ENCODE peak calls at places on chromosomes 13 and 19, in five cellular contexts. Q is natural killer cell, P is ascending aorta, H is endodermal cell, D is tibial artery. O is an unnamed sample.

GRCh38 chr19:18109731-18110671 is 12.4 kb downstream of the MAST3 start:
- DNase-seq in D (peak; percentile 46), H (peak; percentile 78), Q (peak; percentile 50), P (peak; percentile 76), O (no peak)

GRCh38 chr19:58559275-58560006 is 1.0 kb upstream of the UBE2M start:
- DNase-seq in D (peak; percentile 93), P (peak; percentile 95), Q (peak; percentile 73), H (peak; percentile 97), O (peak; percentile 97)

GRCh38 chr19:3632739-3633558 is 6.4 kb upstream of the CACTIN start:
- DNase-seq in Q (no peak), H (no peak), P (no peak), D (no peak), O (no peak)

GRCh38 chr13:30052127-30052526 is 201.7 kb upstream of the UBL3 start:
- DNase-seq in D (no peak), Q (no peak), P (no peak), H (peak; percentile 86), O (peak; percentile 5)

GRCh38 chr19:15101479-15102082 is 5.6 kb upstream of the SYDE1 start:
- DNase-seq in D (no peak), P (no peak), Q (peak; percentile 31), H (peak; percentile 90), O (peak; percentile 49)

GRCh38 chr19:48443262-48443661 is 2.5 kb upstream of the GRWD1 start:
- DNase-seq in D (no peak), Q (no peak), P (no peak), H (peak; percentile 66), O (peak; percentile 38)

GRCh38 chr19:16015805-16016173 is 60.5 kb upstream of the TPM4 start:
- DNase-seq in P (peak; percentile 34), D (no peak), H (no peak), Q (peak; percentile 12), O (no peak)

GRCh38 chr19:30686252-30686762 is 314.1 kb downstream of the ZNF536 start:
- DNase-seq in D (no peak), Q (no peak), P (no peak), H (peak; percentile 43), O (no peak)

GRCh38 chr19:7989071-7989575 is 16.3 kb downstream of the ELAVL1 start:
- DNase-seq in D (no peak), H (peak; percentile 55), P (no peak), Q (no peak), O (no peak)

GRCh38 chr13:59801107-59801880 is 362.4 kb downstream of the DIAPH3 start:
- DNase-seq in P (no peak), Q (no peak), D (no peak), H (no peak), O (no peak)

GRCh38 chr19:50333235-50333736 is 4.1 kb upstream of the KCNC3 start:
- DNase-seq in D (peak; percentile 73), H (peak; percentile 97), P (peak; percentile 92), Q (peak; percentile 74), O (peak; percentile 74)

GRCh38 chr13:69124996-69125395 is 982.6 kb upstream of the ATXN8OS start:
- DNase-seq in Q (no peak), H (no peak), P (no peak), D (no peak), O (no peak)

GRCh38 chr19:12800873-12801465 is 631 bp downstream of the PRDX2 start:
- DNase-seq in H (peak; percentile 73), Q (no peak), P (no peak), D (no peak), O (no peak)

GRCh38 chr13:44921931-44922758 is 67.1 kb downstream of the NUFIP1 start:
- DNase-seq in H (no peak), D (peak; percentile 81), Q (no peak), P (peak; percentile 92), O (no peak)

GRCh38 chr13:44779085-44779484 is 203.0 kb upstream of the TSC22D1 start:
- DNase-seq in P (no peak), Q (no peak), H (no peak), D (no peak), O (no peak)

GRCh38 chr13:31200636-31200970 is 828 bp downstream of the B3GLCT start:
- DNase-seq in Q (no peak), D (peak; percentile 33), P (peak; percentile 74), H (peak; percentile 78), O (no peak)

GRCh38 chr13:38819053-38819452 is 132.2 kb downstream of the FREM2 start:
- DNase-seq in D (no peak), Q (no peak), P (no peak), H (no peak), O (no peak)

GRCh38 chr19:45772912-45773311 is 3.9 kb upstream of the SIX5 start:
- DNase-seq in Q (no peak), H (no peak), D (no peak), P (no peak), O (no peak)

GRCh38 chr19:45771331-45771933 is 2.4 kb upstream of the SIX5 start:
- DNase-seq in Q (no peak), D (no peak), P (no peak), H (peak; percentile 74), O (no peak)

GRCh38 chr19:45772130-45772880 is 3.3 kb upstream of the SIX5 start:
- DNase-seq in H (peak; percentile 45), D (no peak), Q (no peak), P (no peak), O (peak; percentile 32)

GRCh38 chr19:45774765-45775164 is 5.7 kb upstream of the SIX5 start:
- DNase-seq in H (peak; percentile 94), D (no peak), Q (no peak), P (no peak), O (no peak)

GRCh38 chr19:45773384-45773783 is 4.3 kb upstream of the SIX5 start:
- DNase-seq in Q (no peak), P (no peak), D (no peak), H (no peak), O (no peak)
- TF ChIP-seq CTCF in Q (no peak), P (no peak), D (no peak), H (no peak), O (no peak)

GRCh38 chr19:34560229-34560628 is 78.7 kb downstream of the WTIP start:
- DNase-seq in P (no peak), D (no peak), H (no peak), Q (no peak), O (no peak)

GRCh38 chr19:34555447-34555846 is 73.9 kb downstream of the WTIP start:
- DNase-seq in Q (no peak), P (no peak), H (peak; percentile 80), D (no peak), O (peak; percentile 10)

GRCh38 chr19:34559045-34559444 is 77.5 kb downstream of the WTIP start:
- DNase-seq in H (no peak), P (no peak), Q (no peak), D (no peak), O (no peak)

DNA sequence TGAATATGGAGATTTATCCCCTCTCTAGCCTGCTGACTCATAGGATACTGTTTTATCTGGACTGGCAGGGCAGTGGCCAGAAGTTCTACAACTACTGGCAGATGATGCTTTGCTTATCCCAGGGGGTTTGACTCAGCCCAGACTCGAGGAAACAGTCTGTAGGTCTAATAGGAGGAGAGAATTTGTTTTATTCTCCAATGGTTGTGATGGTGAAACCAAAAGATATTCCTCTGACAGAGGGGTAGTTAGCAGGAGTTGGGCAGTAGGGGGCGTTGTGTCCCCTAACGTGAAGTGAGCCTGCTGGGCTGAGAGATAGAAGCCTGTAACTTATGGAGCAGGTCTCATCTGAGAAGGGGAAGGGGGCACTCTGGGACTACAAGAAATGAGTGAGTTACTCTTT is 74.9 kb downstream of the WTIP start:
- DNase-seq in Q (no peak), D (no peak), P (no peak), H (peak; percentile 84), O (peak; percentile 18)
- TF ChIP-seq CTCF in Q (peak; percentile 23), D (no peak), P (no peak), H (peak; percentile 86), O (no peak)

DNA sequence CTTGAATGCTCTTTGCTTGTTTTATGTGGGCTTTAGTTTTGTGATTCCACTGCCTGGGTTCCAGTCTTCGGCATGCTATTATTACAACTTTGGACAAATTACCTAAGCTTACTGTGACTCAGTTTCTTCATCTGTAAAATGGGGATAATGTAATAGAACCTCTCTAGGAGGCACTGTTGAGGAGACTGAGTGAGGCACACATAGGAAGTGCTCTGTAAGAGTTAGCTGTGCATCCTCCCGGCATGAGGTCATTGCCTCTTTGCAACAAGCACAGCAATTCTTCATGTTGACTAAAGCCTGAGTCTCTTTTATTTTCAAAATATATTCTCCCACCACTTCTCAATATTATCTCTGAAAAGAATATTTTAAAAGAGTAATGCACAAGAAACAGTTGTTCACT is 227.4 kb downstream of the DLEU7 start:
- DNase-seq in Q (no peak), H (no peak), P (no peak), D (no peak), O (no peak)
- TF ChIP-seq CTCF in Q (no peak), H (no peak), P (no peak), D (no peak), O (no peak)

GRCh38 chr13:113573065-113573464 is 11.5 kb upstream of the TFDP1 start:
- DNase-seq in D (no peak), P (no peak), H (no peak), Q (peak; percentile 0), O (no peak)
- TF ChIP-seq CTCF in D (no peak), P (no peak), H (no peak), Q (no peak), O (no peak)

DNA sequence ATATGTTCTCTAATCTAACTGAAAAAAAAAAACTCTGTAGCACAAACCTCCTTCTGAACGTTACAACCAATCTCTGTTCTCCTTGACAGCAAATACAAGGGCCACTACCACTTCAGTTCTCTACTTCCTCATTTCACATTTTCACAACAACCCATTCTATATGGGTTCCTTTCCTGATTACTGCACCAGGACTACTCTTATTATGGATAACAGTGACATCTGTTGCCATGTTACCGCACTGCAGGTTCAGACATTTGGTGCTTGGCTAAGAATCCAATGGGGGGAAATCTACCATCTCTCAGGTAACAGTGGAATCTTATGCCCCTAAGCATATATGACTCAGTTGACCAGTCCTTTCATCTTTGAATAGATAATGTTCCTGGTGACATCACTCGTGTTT is 11.6 kb upstream of the FPR3 start:
- DNase-seq in H (peak; percentile 52), Q (no peak), P (no peak), D (no peak), O (peak; percentile 54)
- TF ChIP-seq CTCF in H (peak; percentile 66), Q (no peak), P (no peak), D (no peak), O (peak; percentile 62)

GRCh38 chr13:90708159-90708558 is 639.3 kb upstream of the MIR17HG start:
- DNase-seq in D (no peak), P (no peak), H (no peak), Q (no peak), O (no peak)

GRCh38 chr13:90709329-90709728 is 638.2 kb upstream of the MIR17HG start:
- DNase-seq in Q (no peak), P (no peak), H (no peak), D (no peak), O (no peak)

GRCh38 chr13:90710355-90710754 is 637.1 kb upstream of the MIR17HG start:
- DNase-seq in Q (no peak), D (no peak), P (no peak), H (no peak), O (no peak)

GRCh38 chr13:90702050-90702449 is 645.4 kb upstream of the MIR17HG start:
- DNase-seq in H (no peak), Q (no peak), D (no peak), P (no peak), O (no peak)

GRCh38 chr13:90706631-90707030 is 640.9 kb upstream of the MIR17HG start:
- DNase-seq in Q (no peak), H (no peak), P (no peak), D (no peak), O (no peak)
- TF ChIP-seq CTCF in Q (no peak), H (no peak), P (no peak), D (no peak), O (no peak)

GRCh38 chr13:24540236-24541126 is 27.9 kb upstream of the PARP4 start:
- DNase-seq in H (peak; percentile 91), Q (no peak), D (no peak), P (no peak), O (no peak)
- TF ChIP-seq CTCF in H (peak; percentile 81), Q (no peak), D (no peak), P (no peak), O (no peak)

O was measured in HL-60.